ENCODE peak calls at places on chromosomes 1 and 21, in nine cellular contexts. C, S, A, E, X, W, U, F and L are unnamed samples.

GRCh38 chr1:38291906-38292521 is 245.4 kb upstream of the POU3F1 start:
- DNase-seq in C (no peak), S (no peak), A (peak), E (no peak), X (no peak), W (no peak), U (no peak), F (peak), L (no peak)

GRCh38 chr1:39683591-39684312 is 7.5 kb downstream of the HPCAL4 start:
- DNase-seq in C (no peak), S (no peak), A (no peak), E (no peak), X (no peak), W (no peak), U (no peak), F (no peak), L (no peak)

GRCh38 chr1:2523191-2523890 is 3.1 kb downstream of the PANK4 start:
- DNase-seq in C (no peak), S (no peak), A (peak), E (no peak), X (no peak), W (no peak), U (no peak), F (no peak), L (no peak)

GRCh38 chr1:49051647-49052046 is 275.0 kb upstream of the BEND5 start:
- DNase-seq in C (no peak), S (no peak), A (no peak), E (no peak), X (no peak), W (no peak), U (no peak), F (no peak), L (no peak)

GRCh38 chr21:37273911-37274690 is 7.0 kb upstream of the VPS26C start:
- DNase-seq in C (no peak), S (no peak), A (no peak), E (no peak), X (no peak), W (no peak), U (no peak), F (no peak), L (no peak)

GRCh38 chr1:198064181-198064580 is 92.6 kb upstream of the NEK7 start:
- DNase-seq in C (no peak), S (no peak), A (no peak), E (no peak), X (no peak), W (no peak), U (no peak), F (no peak), L (no peak)

GRCh38 chr1:230807551-230808267 is 60.5 kb downstream of the CAPN9 start:
- DNase-seq in C (no peak), S (no peak), A (peak), E (no peak), X (no peak), W (no peak), U (no peak), F (peak), L (no peak)

GRCh38 chr1:53378061-53378460 is 50.2 kb upstream of the LRP8 start:
- DNase-seq in C (no peak), S (no peak), A (no peak), E (no peak), X (no peak), W (no peak), U (no peak), F (no peak), L (no peak)

GRCh38 chr1:216937491-216937890 is 214.3 kb upstream of the ESRRG start:
- DNase-seq in C (no peak), S (no peak), A (no peak), E (no peak), X (no peak), W (no peak), U (no peak), F (no peak), L (peak)

GRCh38 chr1:3599286-3599811 is 12.0 kb downstream of the MEGF6 start:
- DNase-seq in C (no peak), S (no peak), A (no peak), E (no peak), X (no peak), W (no peak), U (no peak), F (no peak), L (no peak)

GRCh38 chr1:93559045-93559444 is 111.1 kb downstream of the FNBP1L start:
- DNase-seq in C (no peak), S (no peak), A (no peak), E (no peak), X (no peak), W (peak), U (no peak), F (no peak), L (no peak)